ENCODE peak calls at places on chromosomes 12 and 14, in nine cellular contexts. One of them, this sample, is unnamed.

GRCh38 chr14:64465208-64465821 is at the start of gene AKAP5:
- DNase-seq in neural crest cell: peak
- DNase-seq in T1000: peak
- DNase-seq in suprapubic skin: no peak
- DNase-seq in caudate nucleus: peak
- DNase-seq in HFFc6: no peak
- DNase-seq in RKO: peak
- DNase-seq in astrocyte of the cerebellum: no peak
- DNase-seq in naive thymus-derived CD4-positive, alpha-beta T cell: peak
- DNase-seq in this sample: peak

GRCh38 chr14:103107941-103108748 is 13.6 kb downstream of the EXOC3L4 start:
- DNase-seq in neural crest cell: no peak
- DNase-seq in T1000: no peak
- DNase-seq in suprapubic skin: no peak
- DNase-seq in caudate nucleus: no peak
- DNase-seq in HFFc6: no peak
- DNase-seq in RKO: no peak
- DNase-seq in astrocyte of the cerebellum: no peak
- DNase-seq in naive thymus-derived CD4-positive, alpha-beta T cell: no peak
- DNase-seq in this sample: no peak

GRCh38 chr12:106107566-106107965 is 31.2 kb downstream of the NUAK1 start:
- DNase-seq in neural crest cell: no peak
- DNase-seq in T1000: no peak
- DNase-seq in suprapubic skin: no peak
- DNase-seq in caudate nucleus: no peak
- DNase-seq in HFFc6: peak
- DNase-seq in RKO: no peak
- DNase-seq in astrocyte of the cerebellum: no peak
- DNase-seq in naive thymus-derived CD4-positive, alpha-beta T cell: no peak
- DNase-seq in this sample: no peak

GRCh38 chr12:21527451-21528180 is 1.5 kb downstream of the SPX start:
- DNase-seq in neural crest cell: peak
- DNase-seq in T1000: peak
- DNase-seq in suprapubic skin: no peak
- DNase-seq in caudate nucleus: peak
- DNase-seq in HFFc6: peak
- DNase-seq in RKO: no peak
- DNase-seq in astrocyte of the cerebellum: no peak
- DNase-seq in naive thymus-derived CD4-positive, alpha-beta T cell: peak
- DNase-seq in this sample: peak

GRCh38 chr14:105863296-105864108 is 337.1 kb downstream of the TMEM121 start:
- DNase-seq in neural crest cell: no peak
- DNase-seq in T1000: no peak
- DNase-seq in suprapubic skin: no peak
- DNase-seq in caudate nucleus: no peak
- DNase-seq in HFFc6: no peak
- DNase-seq in RKO: no peak
- DNase-seq in astrocyte of the cerebellum: no peak
- DNase-seq in naive thymus-derived CD4-positive, alpha-beta T cell: peak
- DNase-seq in this sample: no peak

GRCh38 chr12:24012528-24012927 is 63.1 kb upstream of the SOX5 start:
- DNase-seq in neural crest cell: no peak
- DNase-seq in T1000: no peak
- DNase-seq in suprapubic skin: no peak
- DNase-seq in caudate nucleus: no peak
- DNase-seq in HFFc6: no peak
- DNase-seq in RKO: no peak
- DNase-seq in astrocyte of the cerebellum: no peak
- DNase-seq in naive thymus-derived CD4-positive, alpha-beta T cell: no peak
- DNase-seq in this sample: no peak

GRCh38 chr12:122517877-122518276 is 8.9 kb downstream of the RSRC2 start:
- DNase-seq in neural crest cell: no peak
- DNase-seq in T1000: peak
- DNase-seq in suprapubic skin: no peak
- DNase-seq in caudate nucleus: no peak
- DNase-seq in HFFc6: peak
- DNase-seq in RKO: peak
- DNase-seq in astrocyte of the cerebellum: peak
- DNase-seq in naive thymus-derived CD4-positive, alpha-beta T cell: no peak
- DNase-seq in this sample: no peak

GRCh38 chr12:109868182-109869051 is 11.9 kb downstream of the GLTP start:
- DNase-seq in neural crest cell: no peak
- DNase-seq in T1000: no peak
- DNase-seq in suprapubic skin: no peak
- DNase-seq in caudate nucleus: no peak
- DNase-seq in HFFc6: no peak
- DNase-seq in RKO: no peak
- DNase-seq in astrocyte of the cerebellum: no peak
- DNase-seq in naive thymus-derived CD4-positive, alpha-beta T cell: no peak
- DNase-seq in this sample: no peak

GRCh38 chr14:32820182-32820581 is 118.5 kb upstream of the NPAS3 start:
- DNase-seq in neural crest cell: no peak
- DNase-seq in T1000: no peak
- DNase-seq in suprapubic skin: no peak
- DNase-seq in caudate nucleus: no peak
- DNase-seq in HFFc6: no peak
- DNase-seq in RKO: no peak
- DNase-seq in astrocyte of the cerebellum: no peak
- DNase-seq in naive thymus-derived CD4-positive, alpha-beta T cell: no peak
- DNase-seq in this sample: no peak

GRCh38 chr12:52171950-52172512 is 19.8 kb downstream of the KRT80 start:
- DNase-seq in neural crest cell: peak
- DNase-seq in T1000: no peak
- DNase-seq in suprapubic skin: no peak
- DNase-seq in caudate nucleus: no peak
- DNase-seq in HFFc6: peak
- DNase-seq in RKO: no peak
- DNase-seq in astrocyte of the cerebellum: no peak
- DNase-seq in naive thymus-derived CD4-positive, alpha-beta T cell: peak
- DNase-seq in this sample: peak

This sample was measured in glutamatergic neuron.